ENCODE peak calls at places on chromosomes 11 and 22, in nine cellular contexts. I is H1, D is keratinocyte, Y is astrocyte, A is H9, O is neuronal stem cell, G is hepatocyte, H is K562, U is fibroblast of lung. V is an unnamed sample. For H3K27me3, the result is how much of the 10 kb centered on the place peaks cover.

GRCh38 chr11:72807021-72807693 is 7.1 kb upstream of the ATG16L2 start:
- DNase-seq in I (no peak), A (no peak), Y (peak), U (peak), G (no peak), H (no peak), D (no peak), O (no peak), V (peak)

GRCh38 chr11:115220423-115220822 is 283.8 kb downstream of the CADM1 start:
- DNase-seq in D (no peak), I (no peak), G (no peak), Y (no peak), O (no peak), U (no peak), A (no peak), H (no peak), V (no peak)

GRCh38 chr11:6635082-6635932 is 16.1 kb upstream of the TPP1 start:
- DNase-seq in I (no peak), A (peak), D (no peak), H (peak), Y (no peak), G (peak), U (peak), O (no peak), V (no peak)

GRCh38 chr11:32893947-32894827 is 1.6 kb downstream of the QSER1 start:
- DNase-seq in G (peak), Y (peak), O (peak), I (no peak), A (peak), H (peak), U (peak), D (peak), V (peak)

GRCh38 chr22:21082248-21082647 is 36.5 kb downstream of the LRRC74B start:
- DNase-seq in G (no peak), H (no peak), I (no peak), Y (peak), U (no peak), O (no peak), A (no peak), D (no peak), V (no peak)

GRCh38 chr22:49543876-49544275 is 283.8 kb downstream of the BRD1 start:
- DNase-seq in A (no peak), I (no peak), H (no peak), G (no peak), Y (no peak), U (no peak), O (no peak), D (no peak), V (no peak)

GRCh38 chr11:34787348-34787747 is 128.8 kb downstream of the APIP start:
- DNase-seq in U (no peak), D (no peak), A (no peak), I (no peak), Y (no peak), H (no peak), G (no peak), O (no peak), V (no peak)

GRCh38 chr11:60777572-60777971 is 7.6 kb upstream of the MS4A10 start:
- DNase-seq in Y (peak), A (no peak), G (no peak), D (no peak), O (no peak), H (no peak), I (no peak), U (peak), V (peak)

GRCh38 chr22:49198705-49199084 is 629.0 kb downstream of the BRD1 start:
- DNase-seq in H (no peak), O (no peak), Y (no peak), A (peak), D (no peak), U (no peak), G (no peak), I (no peak), V (no peak)

GRCh38 chr11:119169272-119169719 is 771 bp downstream of the NLRX1 start:
- DNase-seq in D (no peak), G (peak), I (peak), Y (peak), U (peak), H (no peak), A (peak), O (peak), V (peak)

GRCh38 chr11:76805206-76805913 is 22.2 kb downstream of the TSKU start:
- DNase-seq in Y (no peak), I (no peak), A (no peak), G (no peak), D (no peak), O (no peak), H (peak), U (no peak), V (no peak)

GRCh38 chr11:57244911-57245310 is 7.9 kb upstream of the APLNR start:
- DNase-seq in D (no peak), O (no peak), Y (no peak), U (no peak), A (no peak), I (no peak), H (no peak), G (no peak), V (no peak)

GRCh38 chr11:119195680-119196079 is 10.4 kb downstream of the NHERF4 start:
- DNase-seq in I (peak), U (peak), G (peak), H (peak), O (no peak), Y (peak), D (no peak), A (peak), V (peak)

GRCh38 chr22:40331706-40332105 is 14.6 kb upstream of the ADSL start:
- DNase-seq in G (no peak), Y (no peak), O (no peak), A (peak), D (no peak), U (no peak), H (no peak), I (no peak), V (no peak)

GRCh38 chr11:17794981-17795380 is 60.4 kb downstream of the KCNC1 start:
- DNase-seq in O (no peak), A (no peak), Y (no peak), U (no peak), G (no peak), I (no peak), H (no peak), D (no peak), V (no peak)

GRCh38 chr11:20048707-20049106 is 111.6 kb downstream of the DBX1 start:
- DNase-seq in D (no peak), U (no peak), Y (no peak), O (no peak), A (no peak), I (no peak), G (no peak), H (no peak), V (no peak)

GRCh38 chr11:19328586-19329311 is 88.0 kb upstream of the E2F8 start:
- DNase-seq in I (no peak), Y (no peak), U (no peak), G (no peak), O (no peak), H (no peak), D (no peak), A (no peak), V (no peak)

GRCh38 chr22:46830841-46831240 is 68.4 kb downstream of the TBC1D22A start:
- DNase-seq in O (no peak), U (no peak), I (no peak), A (no peak), D (no peak), Y (no peak), H (no peak), G (no peak), V (peak)

GRCh38 chr11:70823771-70824170 is 425.4 kb downstream of the CTTN start:
- DNase-seq in O (no peak), G (no peak), I (no peak), D (no peak), U (no peak), A (no peak), H (no peak), Y (no peak), V (no peak)

GRCh38 chr11:99916078-99916477 is 771.0 kb upstream of the ARHGAP42 start:
- DNase-seq in D (no peak), U (no peak), I (no peak), Y (no peak), G (no peak), H (no peak), A (no peak), O (no peak), V (no peak)

GRCh38 chr11:31690041-31690440 is 121.1 kb downstream of the PAX6 start:
- DNase-seq in I (no peak), A (no peak), U (peak), Y (peak), G (no peak), O (no peak), H (no peak), D (no peak), V (no peak)

GRCh38 chr11:10295056-10295901 is 1.3 kb upstream of the SBF2 start:
- DNase-seq in H (no peak), Y (no peak), A (no peak), D (no peak), I (no peak), U (no peak), O (no peak), G (no peak), V (no peak)

GRCh38 chr11:44524751-44525171 is 40.7 kb upstream of the CD82 start:
- DNase-seq in U (no peak), A (no peak), G (no peak), D (no peak), Y (peak), I (no peak), O (no peak), H (peak), V (no peak)

GRCh38 chr11:21654091-21654490 is 538.8 kb upstream of the ANO5 start:
- DNase-seq in A (no peak), O (peak), D (no peak), H (no peak), U (no peak), Y (no peak), I (no peak), G (no peak), V (no peak)

GRCh38 chr11:109867784-109868183 is 225.4 kb upstream of the ZC3H12C start:
- DNase-seq in U (no peak), G (no peak), H (no peak), O (no peak), Y (no peak), A (no peak), D (no peak), I (no peak), V (no peak)

GRCh38 chr22:36465232-36466021 is 16.0 kb downstream of the TXN2 start:
- DNase-seq in U (peak), H (no peak), Y (peak), O (no peak), A (no peak), D (no peak), I (no peak), G (peak), V (peak)

GRCh38 chr11:130525307-130525706 is 76.9 kb downstream of the ADAMTS15 start:
- DNase-seq in A (no peak), I (no peak), U (no peak), G (no peak), Y (no peak), O (no peak), H (no peak), D (no peak), V (no peak)

GRCh38 chr11:126816655-126817054 is 183.9 kb downstream of the KIRREL3 start:
- DNase-seq in H (no peak), G (no peak), U (no peak), I (no peak), A (no peak), Y (peak), O (no peak), D (no peak), V (no peak)

GRCh38 chr11:42315846-42316245 is 856.4 kb upstream of the LRRC4C start:
- DNase-seq in D (no peak), I (no peak), Y (peak), A (no peak), G (no peak), H (no peak), O (no peak), U (no peak), V (no peak)

GRCh38 chr11:9990221-9990973 is 303.6 kb downstream of the SBF2 start:
- DNase-seq in H (no peak), I (no peak), O (no peak), U (peak), G (no peak), A (no peak), Y (no peak), D (no peak), V (peak)

GRCh38 chr22:31253949-31254348 is 38.3 kb downstream of the PIK3IP1 start:
- DNase-seq in H (no peak), Y (no peak), A (peak), U (no peak), O (no peak), G (peak), D (peak), I (no peak), V (no peak)

GRCh38 chr11:10941429-10941828 is 83.6 kb upstream of the ZBED5 start:
- DNase-seq in A (no peak), I (no peak), O (no peak), U (no peak), G (no peak), Y (no peak), H (no peak), D (no peak), V (no peak)

GRCh38 chr22:48100685-48101417 is 1338.4 kb downstream of the TBC1D22A start:
- DNase-seq in U (no peak), A (peak), Y (no peak), I (no peak), G (no peak), O (no peak), D (no peak), H (no peak), V (no peak)

GRCh38 chr11:78801161-78801884 is 226.7 kb upstream of the NARS2 start:
- DNase-seq in G (peak), O (no peak), A (no peak), D (peak), I (no peak), Y (peak), H (no peak), U (peak), V (peak)
- H3K27ac ChIP-seq in G (peak), O (no peak), A (no peak), D (peak), I (no peak), Y (peak), H (no peak), U (peak), V (peak)

DNA sequence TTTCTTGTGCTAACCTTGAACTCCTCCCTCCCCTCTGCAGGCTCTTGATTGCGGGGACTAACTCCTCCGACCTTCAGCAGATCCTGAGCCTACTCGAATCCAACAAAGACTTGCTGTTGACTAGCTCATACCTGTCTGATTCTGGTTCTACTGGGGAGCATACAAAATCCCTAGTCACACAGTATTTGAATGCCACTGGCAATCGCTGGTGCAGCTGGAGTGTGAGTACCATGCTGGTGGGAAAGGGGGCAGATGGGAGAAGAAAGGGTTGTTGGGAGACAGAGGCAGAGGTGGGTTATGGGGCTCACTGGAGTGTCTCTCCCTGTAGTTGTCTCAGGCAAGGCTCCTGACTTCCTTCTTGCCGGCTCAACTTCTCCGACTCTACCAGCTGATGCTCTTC is 4.4 kb downstream of the SLC3A2 start:
- DNase-seq in H (no peak), G (no peak), A (no peak), O (no peak), U (no peak), Y (no peak), D (no peak), I (no peak), V (no peak)
- H3K4me2 ChIP-seq in H (peak), G (peak), A (no peak), O (no peak), U (peak), Y (peak), D (peak), I (no peak), V (peak)

DNA sequence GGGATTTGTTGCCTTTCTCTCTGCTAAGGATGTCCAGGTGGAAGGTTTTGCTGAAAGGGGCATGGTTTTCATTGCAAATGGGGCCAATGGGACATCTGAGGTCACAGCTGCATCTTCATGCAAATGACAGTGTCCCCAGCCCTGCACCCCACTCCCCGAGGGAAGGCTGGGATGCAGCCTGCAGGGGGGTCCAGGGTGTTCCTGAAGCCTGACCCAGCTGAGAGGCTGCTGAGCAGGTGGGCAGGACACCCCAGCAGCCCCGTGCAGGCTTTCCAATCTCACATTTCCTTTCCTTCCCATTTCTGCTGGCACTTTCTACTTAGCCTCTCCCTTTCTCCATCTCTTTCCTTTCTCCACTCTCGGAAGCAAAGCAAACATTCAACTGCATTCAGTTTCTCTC is 78.3 kb downstream of the SCN3B start:
- DNase-seq in O (no peak), U (no peak), A (no peak), H (no peak), Y (no peak), I (no peak), G (no peak), D (no peak), V (no peak)
- H3K27me3 ChIP-seq in O (under half), U (under half), A (under half), H (under half), Y (under half), I (under half), G (under half), D (under half), V (under half)

DNA sequence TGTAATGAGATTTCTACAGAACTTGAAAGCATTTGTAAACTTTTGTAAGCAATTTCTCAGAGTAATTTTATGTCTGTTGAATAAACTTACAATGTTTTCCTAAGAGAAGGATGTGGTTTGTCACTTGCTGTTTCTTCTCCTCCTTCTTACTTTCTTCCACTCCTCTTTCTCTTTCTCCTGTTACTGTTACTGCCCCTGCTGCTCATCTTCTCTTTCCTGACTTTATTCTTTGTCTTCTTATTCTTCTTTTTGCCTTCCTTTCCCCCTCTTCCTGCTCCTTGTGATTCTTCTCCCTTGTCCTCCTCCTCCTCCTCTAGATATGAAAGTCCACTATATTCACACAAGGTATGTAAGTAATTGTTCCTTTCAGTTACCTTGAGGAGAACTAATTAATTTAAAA is 31.1 kb upstream of the MMP7 start:
- DNase-seq in D (no peak), O (no peak), H (no peak), U (no peak), A (no peak), Y (no peak), I (no peak), G (no peak), V (no peak)
- H3K27ac ChIP-seq in D (no peak), O (no peak), H (no peak), U (no peak), A (no peak), Y (no peak), I (no peak), G (no peak), V (peak)

GRCh38 chr11:47247502-47247901 is 1.1 kb downstream of the ACP2 start:
- DNase-seq in D (no peak), U (no peak), H (no peak), A (no peak), O (no peak), Y (no peak), I (no peak), G (no peak), V (no peak)
- H3K4me2 ChIP-seq in D (peak), U (peak), H (peak), A (no peak), O (peak), Y (peak), I (peak), G (peak), V (peak)

GRCh38 chr11:1647901-1648721 is 18.5 kb downstream of the KRTAP5-5 start:
- DNase-seq in Y (no peak), O (no peak), U (no peak), H (no peak), G (no peak), I (no peak), A (no peak), D (no peak), V (no peak)

GRCh38 chr11:1642288-1643145 is 12.9 kb downstream of the KRTAP5-5 start:
- DNase-seq in H (no peak), Y (no peak), O (no peak), U (no peak), I (no peak), D (no peak), A (no peak), G (peak), V (no peak)

GRCh38 chr11:1645357-1645821 is 15.8 kb downstream of the KRTAP5-5 start:
- DNase-seq in U (no peak), Y (no peak), D (no peak), G (no peak), I (no peak), A (no peak), O (no peak), H (no peak), V (no peak)

GRCh38 chr11:1643146-1643690 is 13.6 kb downstream of the KRTAP5-5 start:
- DNase-seq in U (no peak), D (no peak), O (no peak), I (no peak), H (no peak), A (no peak), G (no peak), Y (no peak), V (no peak)

DNA sequence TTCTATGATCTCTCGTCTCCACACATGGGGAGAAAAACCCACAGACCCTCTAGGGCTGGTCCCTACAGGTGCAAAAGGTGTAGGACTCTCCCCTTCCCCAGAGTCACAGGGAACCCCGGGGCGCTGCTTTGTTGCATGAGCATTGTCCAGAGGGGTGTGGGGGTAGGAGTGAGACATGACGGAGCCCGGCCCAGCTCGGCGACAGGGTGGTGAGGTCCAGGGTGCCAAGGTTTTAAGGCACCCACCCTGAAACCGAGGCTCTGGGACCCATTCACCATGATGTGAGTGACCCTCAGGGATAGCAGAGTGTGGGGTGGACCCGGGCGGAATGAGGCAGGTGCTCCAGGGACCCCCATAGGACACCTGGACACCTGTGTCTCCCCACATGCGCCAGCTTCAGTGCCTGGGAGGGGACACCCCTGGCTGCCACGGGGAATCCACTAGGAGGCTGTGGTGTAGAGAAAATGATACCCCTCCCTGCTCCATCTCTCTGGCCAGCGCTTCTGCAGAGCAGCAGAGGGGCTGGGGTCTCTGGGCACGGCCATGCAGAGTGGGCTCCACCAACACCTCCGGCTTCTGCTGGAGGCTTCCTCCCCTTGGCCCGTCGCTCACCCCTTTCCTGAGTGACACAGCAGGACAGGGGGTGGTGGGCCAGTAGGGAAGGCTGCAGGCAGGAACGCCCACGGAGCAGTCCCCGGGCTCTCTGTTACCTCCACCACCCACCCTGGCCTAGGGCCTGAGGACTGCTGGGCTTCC is 15.2 kb downstream of the KRTAP5-5 start:
- DNase-seq in I (no peak), Y (no peak), O (no peak), A (no peak), H (no peak), G (no peak), U (no peak), D (no peak), V (no peak)
- H3K27me3 ChIP-seq in I (under half), Y (under half), O (under half), A (under half), H (under half), G (under half), U (under half), D (under half), V (under half)

V was measured in PC-3.